ENCODE peak calls at places on chromosome 12, in five cellular contexts. U, W, S, A and D are unnamed samples.

GRCh38 chr12:28939427-28939826 is 209.7 kb upstream of the FAR2 start:
- DNase-seq in U (peak), W (no peak), S (no peak), A (no peak), D (no peak)

GRCh38 chr12:116964740-116965090 is 54.0 kb downstream of the FBXW8 start:
- DNase-seq in U (no peak), W (no peak), S (no peak), A (no peak), D (no peak)

GRCh38 chr12:29253916-29254625 is 105.0 kb downstream of the FAR2 start:
- DNase-seq in U (no peak), W (no peak), S (no peak), A (no peak), D (no peak)

GRCh38 chr12:25648460-25648859 is 95.4 kb upstream of the LMNTD1 start:
- DNase-seq in U (peak), W (no peak), S (peak), A (peak), D (no peak)

GRCh38 chr12:40325349-40325960 is 100.7 kb downstream of the LRRK2 start:
- DNase-seq in U (peak), W (no peak), S (no peak), A (no peak), D (no peak)

GRCh38 chr12:116637589-116638165 is 78.5 kb downstream of the MAP1LC3B2 start:
- DNase-seq in U (no peak), W (no peak), S (no peak), A (no peak), D (no peak)

GRCh38 chr12:6269986-6270385 is 40.5 kb upstream of the PLEKHG6 start:
- DNase-seq in U (no peak), W (no peak), S (no peak), A (no peak), D (no peak)

GRCh38 chr12:94740601-94741362 is 90.4 kb upstream of the TMCC3 start:
- DNase-seq in U (no peak), W (no peak), S (no peak), A (no peak), D (no peak)

GRCh38 chr12:46516933-46517578 is 144.5 kb upstream of the SLC38A2 start:
- DNase-seq in U (no peak), W (no peak), S (no peak), A (no peak), D (no peak)

GRCh38 chr12:12350868-12351463 is 924 bp upstream of the MANSC1 start:
- DNase-seq in U (peak), W (no peak), S (no peak), A (no peak), D (no peak)

GRCh38 chr12:90262261-90262660 is 553.6 kb upstream of the ATP2B1 start:
- DNase-seq in U (peak), W (no peak), S (no peak), A (no peak), D (no peak)

GRCh38 chr12:131867891-131868675 is 26.3 kb upstream of the ULK1 start:
- DNase-seq in U (no peak), W (peak), S (no peak), A (no peak), D (no peak)

GRCh38 chr12:124633954-124634352 is 66.5 kb upstream of the NCOR2 start:
- DNase-seq in U (no peak), W (no peak), S (no peak), A (no peak), D (no peak)

GRCh38 chr12:12890492-12890814 is 909 bp upstream of the GPRC5A start:
- DNase-seq in U (peak), W (peak), S (no peak), A (peak), D (no peak)

GRCh38 chr12:124369055-124369900 is 74.4 kb downstream of the RFLNA start:
- DNase-seq in U (peak), W (peak), S (peak), A (peak), D (no peak)

GRCh38 chr12:62848418-62848817 is 86.5 kb downstream of the PPM1H start:
- DNase-seq in U (peak), W (no peak), S (no peak), A (no peak), D (no peak)

GRCh38 chr12:1309610-1310009 is 284.8 kb downstream of the FBXL14 start:
- DNase-seq in U (no peak), W (no peak), S (no peak), A (no peak), D (no peak)

GRCh38 chr12:80001562-80001961 is 66.7 kb upstream of the PPP1R12A start:
- DNase-seq in U (no peak), W (no peak), S (no peak), A (no peak), D (no peak)

GRCh38 chr12:121227294-121227693 is 17.4 kb downstream of the P2RX4 start:
- DNase-seq in U (no peak), W (no peak), S (peak), A (peak), D (no peak)

GRCh38 chr12:24909667-24910066 is 39.2 kb downstream of the BCAT1 start:
- DNase-seq in U (peak), W (no peak), S (no peak), A (peak), D (no peak)

GRCh38 chr12:102095677-102096263 is 24.1 kb downstream of the NUP37 start:
- DNase-seq in U (peak), W (no peak), S (no peak), A (no peak), D (no peak)

GRCh38 chr12:112590281-112590680 is 171.5 kb downstream of the PTPN11 start:
- DNase-seq in U (no peak), W (no peak), S (no peak), A (no peak), D (no peak)

GRCh38 chr12:101204598-101205304 is 5.3 kb downstream of the SLC5A8 start:
- DNase-seq in U (no peak), W (no peak), S (no peak), A (no peak), D (no peak)

GRCh38 chr12:20395791-20396550 is 27.6 kb downstream of the PDE3A start:
- DNase-seq in U (no peak), W (no peak), S (no peak), A (no peak), D (no peak)

GRCh38 chr12:131699434-131699833 is 11.5 kb upstream of the SFSWAP start:
- DNase-seq in U (no peak), W (no peak), S (no peak), A (no peak), D (no peak)

GRCh38 chr12:89238593-89238992 is 113.7 kb downstream of the DUSP6 start:
- DNase-seq in U (no peak), W (peak), S (no peak), A (no peak), D (no peak)

GRCh38 chr12:102433304-102433703 is 47.1 kb downstream of the IGF1 start:
- DNase-seq in U (peak), W (no peak), S (no peak), A (no peak), D (no peak)

GRCh38 chr12:26651566-26652188 is 181.3 kb downstream of the ITPR2 start:
- DNase-seq in U (peak), W (no peak), S (peak), A (no peak), D (no peak)

GRCh38 chr12:131113562-131113961 is 159.9 kb downstream of the ADGRD1 start:
- DNase-seq in U (no peak), W (no peak), S (no peak), A (no peak), D (no peak)

GRCh38 chr12:101356794-101357193 is 50.8 kb downstream of the ARL1 start:
- DNase-seq in U (no peak), W (no peak), S (no peak), A (no peak), D (no peak)

GRCh38 chr12:26434299-26434915 is 239.0 kb downstream of the SSPN start:
- DNase-seq in U (peak), W (no peak), S (no peak), A (peak), D (no peak)

GRCh38 chr12:102406033-102406584 is 74.3 kb downstream of the IGF1 start:
- DNase-seq in U (peak), W (no peak), S (peak), A (peak), D (no peak)

GRCh38 chr12:26896913-26897312 is 40.9 kb downstream of the INTS13 start:
- DNase-seq in U (no peak), W (no peak), S (no peak), A (no peak), D (no peak)

GRCh38 chr12:52232233-52232915 is 669 bp upstream of the KRT7 start:
- DNase-seq in U (no peak), W (no peak), S (peak), A (no peak), D (no peak)
- H3K4me3 ChIP-seq in U (no peak), W (no peak), S (peak), A (no peak), D (no peak)

GRCh38 chr12:120101617-120102016 is 14.9 kb downstream of the RAB35 start:
- DNase-seq in U (no peak), W (no peak), S (no peak), A (no peak), D (no peak)
- H3K27ac ChIP-seq in U (no peak), W (peak), S (peak), A (no peak), D (no peak)

GRCh38 chr12:54010053-54010971 is 1.5 kb downstream of the HOXC8 start:
- DNase-seq in U (no peak), W (no peak), S (no peak), A (no peak), D (no peak)

GRCh38 chr12:54010972-54011664 is 2.3 kb downstream of the HOXC8 start:
- DNase-seq in U (no peak), W (no peak), S (no peak), A (no peak), D (no peak)

GRCh38 chr12:54009171-54010052 is 627 bp downstream of the HOXC8 start:
- DNase-seq in U (no peak), W (peak), S (no peak), A (no peak), D (no peak)

GRCh38 chr12:54012631-54013398 is 4.0 kb downstream of the HOXC8 start:
- DNase-seq in U (no peak), W (no peak), S (no peak), A (no peak), D (no peak)

DNA sequence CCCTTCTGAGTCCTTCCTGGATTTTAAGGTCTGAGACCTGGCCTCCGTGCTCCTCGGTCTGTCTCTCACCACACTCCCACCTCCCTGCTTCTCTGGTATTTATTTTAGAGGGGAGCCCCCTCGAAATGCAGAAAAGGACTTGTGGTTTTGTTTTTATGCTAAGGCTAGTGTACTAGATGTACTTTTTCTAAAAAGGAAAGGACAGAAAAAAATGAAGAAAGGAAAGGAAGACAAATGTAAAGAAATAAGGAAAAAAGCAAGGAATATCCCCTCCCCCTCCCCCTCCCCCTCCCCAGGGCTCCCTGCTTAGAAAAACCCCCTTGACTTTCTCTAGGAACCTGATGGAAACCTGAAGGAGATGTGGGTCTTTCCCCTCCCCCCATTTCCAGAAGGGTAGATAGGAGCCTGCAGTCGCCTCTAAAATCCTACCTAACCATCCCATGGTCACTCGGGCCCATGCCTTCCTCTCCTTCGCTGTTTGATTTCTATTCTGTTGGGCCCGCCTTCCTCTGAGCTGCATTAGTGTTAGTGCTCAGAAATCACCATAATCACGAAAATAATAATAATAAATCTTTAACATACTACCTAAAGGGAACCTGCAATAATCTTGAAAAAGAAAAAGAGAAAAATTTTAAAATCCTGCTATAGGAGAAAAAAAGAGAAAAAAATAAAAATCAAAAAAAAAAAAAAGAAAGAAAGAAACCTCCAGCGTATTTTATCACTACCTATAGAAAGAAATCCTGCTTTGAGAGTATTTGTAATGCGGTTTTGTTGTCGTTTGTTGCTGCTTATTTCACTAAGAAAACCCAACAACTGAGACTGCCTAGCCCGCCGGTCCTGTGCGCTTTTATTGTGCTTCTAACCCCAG is 3.1 kb downstream of the HOXC8 start:
- DNase-seq in U (no peak), W (no peak), S (no peak), A (no peak), D (no peak)
- H3K4me3 ChIP-seq in U (no peak), W (no peak), S (no peak), A (no peak), D (no peak)

DNA sequence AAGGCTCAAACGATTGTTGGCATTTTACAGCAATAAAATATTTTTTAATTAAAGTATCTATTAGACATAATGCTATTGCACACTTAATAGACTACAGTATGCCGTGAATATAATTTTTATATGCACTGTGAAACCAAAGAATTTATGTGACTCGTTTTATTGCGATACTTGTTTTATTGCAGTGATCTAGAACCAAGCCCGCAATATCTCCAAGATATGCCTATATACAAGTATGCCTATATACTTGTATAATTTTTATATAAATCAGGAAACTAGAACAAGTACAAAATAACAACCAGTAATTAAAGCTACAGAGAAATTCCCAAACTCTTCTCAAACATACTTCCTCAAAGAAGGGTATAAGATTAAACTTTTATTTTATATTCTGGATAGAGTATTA is 31.3 kb downstream of the EEA1 start:
- DNase-seq in U (no peak), W (no peak), S (no peak), A (no peak), D (no peak)
- H3K27ac ChIP-seq in U (no peak), W (no peak), S (no peak), A (no peak), D (no peak)

GRCh38 chr12:69056743-69057515 is 124.0 kb upstream of the CPM start:
- DNase-seq in U (peak), W (no peak), S (no peak), A (no peak), D (no peak)
- H3K4me3 ChIP-seq in U (no peak), W (no peak), S (no peak), A (no peak), D (no peak)

GRCh38 chr12:3316776-3317480 is 174.1 kb upstream of the PRMT8 start:
- DNase-seq in U (no peak), W (no peak), S (no peak), A (no peak), D (no peak)
- H3K27ac ChIP-seq in U (no peak), W (no peak), S (no peak), A (no peak), D (no peak)

GRCh38 chr12:51371295-51371953 is 19.8 kb downstream of the GALNT6 start:
- DNase-seq in U (peak), W (peak), S (peak), A (peak), D (no peak)
- H3K4me3 ChIP-seq in U (no peak), W (no peak), S (no peak), A (no peak), D (no peak)

GRCh38 chr12:88184196-88184595 is 42.1 kb downstream of the TMTC3 start:
- DNase-seq in U (no peak), W (no peak), S (no peak), A (no peak), D (no peak)

GRCh38 chr12:88179436-88180014 is 37.4 kb downstream of the TMTC3 start:
- DNase-seq in U (no peak), W (no peak), S (no peak), A (no peak), D (no peak)

GRCh38 chr12:88185279-88185678 is 43.2 kb downstream of the TMTC3 start:
- DNase-seq in U (no peak), W (no peak), S (no peak), A (no peak), D (no peak)

GRCh38 chr12:88182431-88182830 is 40.3 kb downstream of the TMTC3 start:
- DNase-seq in U (no peak), W (no peak), S (no peak), A (no peak), D (no peak)

DNA sequence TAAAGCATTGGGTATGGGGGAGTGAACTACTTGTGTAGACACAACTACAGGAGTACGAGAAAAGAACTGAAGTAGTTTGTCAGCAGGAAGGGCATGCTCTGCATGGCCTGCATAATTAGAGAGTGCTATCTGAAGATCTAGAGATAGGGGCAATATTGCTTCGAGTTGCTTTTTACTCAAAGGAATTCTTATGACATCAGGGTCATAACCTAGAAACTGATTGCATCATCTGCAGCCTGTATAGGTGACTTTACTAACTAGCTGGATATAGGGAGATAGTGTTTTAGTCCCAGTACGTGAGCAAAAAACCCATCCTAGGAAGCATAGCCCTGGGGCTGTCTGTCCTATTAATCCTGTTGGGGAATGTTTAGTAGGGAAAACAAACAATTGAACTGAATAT is 39.8 kb downstream of the TMTC3 start:
- DNase-seq in U (no peak), W (no peak), S (no peak), A (no peak), D (no peak)
- H3K27ac ChIP-seq in U (no peak), W (no peak), S (no peak), A (no peak), D (no peak)

GRCh38 chr12:57131896-57132744 is 3.8 kb downstream of the LRP1 start:
- DNase-seq in U (no peak), W (no peak), S (no peak), A (no peak), D (no peak)
- H3K4me3 ChIP-seq in U (no peak), W (no peak), S (peak), A (no peak), D (no peak)